ENCODE peak calls at places on chromosomes 2 and 18, in seven cellular contexts. H is A549, X is foreskin fibroblast, M is NB4, K is GM23248, L is brain microvascular endothelial cell, O is left lung. N is an unnamed sample.

GRCh38 chr2:19911799-19912509 is 10.2 kb upstream of the TTC32 start:
- DNase-seq in M (no peak), X (peak; percentile 96), O (no peak), H (peak; percentile 31), K (peak; percentile 87), L (peak; percentile 91), N (peak; percentile 48)

GRCh38 chr18:76445275-76445674 is 49.8 kb downstream of the ZNF516 start:
- DNase-seq in O (no peak), H (no peak), K (peak; percentile 89), L (peak; percentile 80), X (peak; percentile 89), M (no peak), N (peak; percentile 62)

GRCh38 chr2:200040251-200040650 is 84.9 kb downstream of the MAIP1 start:
- DNase-seq in H (no peak), M (no peak), O (no peak), X (peak; percentile 49), L (no peak), K (peak; percentile 32), N (no peak)

GRCh38 chr2:147789720-147790119 is 55.1 kb upstream of the ACVR2A start:
- DNase-seq in H (no peak), X (peak; percentile 54), O (no peak), L (no peak), K (peak; percentile 74), M (no peak), N (peak; percentile 9)

GRCh38 chr2:75608684-75609333 is 37.8 kb upstream of the MRPL19 start:
- DNase-seq in L (peak; percentile 53), K (peak; percentile 75), X (peak; percentile 80), O (peak; percentile 90), H (peak; percentile 53), M (peak; percentile 50), N (no peak)

GRCh38 chr2:67037655-67038054 is 359.5 kb upstream of the ETAA1 start:
- DNase-seq in O (no peak), K (no peak), M (no peak), L (no peak), H (no peak), X (no peak), N (no peak)

GRCh38 chr18:80246656-80247402 is 485 bp downstream of the PARD6G start:
- DNase-seq in H (no peak), K (peak; percentile 49), L (no peak), O (peak; percentile 81), M (peak; percentile 31), X (peak; percentile 30), N (no peak)

GRCh38 chr2:202355993-202356505 is 20.1 kb upstream of the BMPR2 start:
- DNase-seq in L (no peak), M (no peak), K (no peak), O (no peak), H (no peak), X (no peak), N (no peak)

GRCh38 chr18:14978962-14979535 is 231.1 kb downstream of the ANKRD30B start:
- DNase-seq in H (peak; percentile 2), M (peak; percentile 70), L (no peak), K (peak; percentile 49), X (peak; percentile 42), O (no peak), N (no peak)

GRCh38 chr2:172964511-172964910 is 111.1 kb upstream of the MAP3K20 start:
- DNase-seq in O (no peak), K (peak; percentile 72), X (peak; percentile 71), L (no peak), H (no peak), M (no peak), N (no peak)

GRCh38 chr2:117980783-117981676 is 32.8 kb downstream of the CCDC93 start:
- DNase-seq in H (peak; percentile 48), X (peak; percentile 86), O (no peak), K (peak; percentile 94), M (peak; percentile 29), L (peak; percentile 77), N (peak; percentile 68)

GRCh38 chr2:145386973-145387372 is 867.1 kb upstream of the ZEB2 start:
- DNase-seq in K (no peak), O (peak; percentile 52), X (no peak), H (no peak), M (no peak), L (no peak), N (no peak)

GRCh38 chr2:130819226-130819914 is 17.3 kb upstream of the ARHGEF4 start:
- DNase-seq in M (no peak), K (no peak), X (no peak), L (no peak), O (no peak), H (no peak), N (no peak)

GRCh38 chr2:8511868-8512612 is 169.8 kb upstream of the ID2 start:
- DNase-seq in L (peak; percentile 68), K (peak; percentile 89), X (peak; percentile 6), O (no peak), H (no peak), M (peak; percentile 72), N (no peak)

GRCh38 chr2:124542932-124543640 is 518.0 kb downstream of the CNTNAP5 start:
- DNase-seq in O (no peak), X (no peak), M (no peak), H (no peak), K (no peak), L (no peak), N (no peak)

GRCh38 chr2:128894896-128895295 is 576.2 kb upstream of the HS6ST1 start:
- DNase-seq in O (no peak), M (no peak), H (no peak), L (no peak), X (no peak), K (no peak), N (no peak)

GRCh38 chr2:20542761-20543578 is 96.1 kb downstream of the RHOB start:
- DNase-seq in X (peak; percentile 75), K (peak; percentile 89), M (no peak), O (peak; percentile 26), H (no peak), L (no peak), N (no peak)

GRCh38 chr2:232976666-232977437 is 36.2 kb downstream of the NGEF start:
- DNase-seq in M (no peak), K (no peak), L (no peak), X (no peak), H (no peak), O (no peak), N (no peak)

GRCh38 chr2:201344663-201345366 is 12.3 kb downstream of the FLACC1 start:
- DNase-seq in O (no peak), M (peak; percentile 26), X (no peak), K (no peak), H (peak; percentile 48), L (no peak), N (no peak)

GRCh38 chr2:211347328-211347727 is 790.9 kb downstream of the CPS1 start:
- DNase-seq in L (no peak), X (no peak), H (peak; percentile 18), K (no peak), O (no peak), M (peak; percentile 24), N (no peak)

DNA sequence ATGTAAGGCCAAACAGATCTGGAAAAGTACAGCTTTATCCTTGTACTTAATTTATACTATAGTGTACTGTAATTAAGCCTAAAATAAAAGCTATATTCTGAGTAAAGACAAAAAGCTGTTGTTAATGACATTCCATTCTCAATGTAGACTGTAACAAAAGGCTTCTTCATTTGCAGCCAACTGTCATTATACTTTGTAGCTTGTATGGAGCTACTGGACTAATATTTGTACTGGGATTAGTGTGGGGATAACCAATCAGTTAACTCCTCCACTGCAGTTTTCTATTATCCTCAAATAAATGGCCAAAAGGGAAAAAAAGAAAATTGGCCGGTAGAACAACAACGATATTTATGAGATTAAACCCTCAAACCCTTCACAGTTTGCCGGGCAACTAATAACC is 66.5 kb downstream of the STK39 start:
- DNase-seq in K (no peak), M (no peak), O (no peak), X (no peak), L (no peak), H (no peak), N (no peak)
- H3K4me3 ChIP-seq in K (no peak overlapping the region), M (no peak overlapping the region), O (no peak overlapping the region), X (no peak overlapping the region), L (no peak overlapping the region), H (no peak overlapping the region), N (no peak overlapping the region)

GRCh38 chr2:184004289-184004944 is 593.9 kb upstream of the ZNF804A start:
- DNase-seq in H (no peak), M (no peak), O (no peak), L (peak; percentile 8), X (no peak), K (no peak), N (peak; percentile 26)
- H3K4me3 ChIP-seq in H (no peak overlapping the region), M (no peak overlapping the region), O (no peak overlapping the region), L (no peak overlapping the region), X (no peak overlapping the region), K (no peak overlapping the region), N (no peak overlapping the region)

DNA sequence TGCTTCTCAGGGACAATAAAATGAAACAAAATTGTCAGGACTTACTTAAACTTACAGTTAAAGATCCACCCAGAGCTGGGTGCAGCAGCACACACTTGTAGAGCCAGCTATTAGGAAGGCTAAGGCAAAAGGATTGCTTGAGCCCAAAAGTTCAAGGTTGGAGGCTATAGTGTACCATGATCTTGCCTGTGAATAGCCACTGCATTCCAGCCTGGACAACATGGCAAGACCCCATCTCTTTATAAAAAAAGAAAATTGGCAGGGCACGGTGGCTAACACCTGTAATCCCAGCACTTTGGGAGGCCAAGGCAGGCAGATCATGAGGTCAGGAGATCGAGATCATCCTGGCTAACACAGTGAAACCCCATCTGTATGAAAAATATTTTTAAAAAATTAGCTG is 34.6 kb downstream of the ACVR1 start:
- DNase-seq in L (no peak), O (no peak), K (no peak), X (no peak), M (no peak), H (no peak), N (no peak)
- H3K4me3 ChIP-seq in L (no peak overlapping the region), O (no peak overlapping the region), K (no peak overlapping the region), X (no peak overlapping the region), M (no peak overlapping the region), H (no peak overlapping the region), N (no peak overlapping the region)

GRCh38 chr2:25340340-25340886 is 1.3 kb downstream of the DNMT3A start:
- DNase-seq in K (peak; percentile 49), M (peak; percentile 36), X (peak; percentile 50), O (peak; percentile 84), L (no peak), H (no peak), N (no peak)

GRCh38 chr2:25342372-25343186 is 854 bp upstream of the DNMT3A start:
- DNase-seq in H (peak; percentile 84), O (peak; percentile 95), L (peak; percentile 51), M (peak; percentile 91), X (peak; percentile 92), K (peak; percentile 90), N (peak; percentile 40)

GRCh38 chr2:25339791-25340339 is 1.9 kb downstream of the DNMT3A start:
- DNase-seq in H (no peak), M (no peak), K (no peak), L (no peak), O (peak; percentile 82), X (peak; percentile 41), N (no peak)

GRCh38 chr2:25341753-25342371 is at the start of gene DNMT3A:
- DNase-seq in M (peak; percentile 80), X (peak; percentile 89), L (peak; percentile 40), O (peak; percentile 93), H (peak; percentile 59), K (peak; percentile 79), N (no peak)

GRCh38 chr2:25341031-25341727 is 546 bp downstream of the DNMT3A start:
- DNase-seq in L (no peak), M (peak; percentile 61), H (no peak), X (peak; percentile 38), K (peak; percentile 39), O (peak; percentile 85), N (no peak)
- H3K4me3 ChIP-seq in L (peak overlapping the region; percentile 58), M (no peak overlapping the region), H (peak overlapping the region; percentile 70), X (peak overlapping the region; percentile 60), K (peak overlapping the region; percentile 68), O (peak overlapping the region; percentile 74), N (peak overlapping the region; percentile 59)